ENCODE peak calls at places on chromosomes 6 and 20, in six cellular contexts. R is dorsolateral prefrontal cortex; K is transverse colon; G is H1; I is CD8-positive, alpha-beta memory T cell; X is body of pancreas. L is an unnamed sample.

GRCh38 chr6:32114853-32115252 is 5.7 kb upstream of the TNXB start:
- DNase-seq in K (no peak), X (no peak), R (no peak), I (no peak), G (no peak), L (no peak)

GRCh38 chr20:56417911-56418310 is 5.9 kb downstream of the CASS4 start:
- DNase-seq in R (no peak), K (no peak), I (no peak), G (no peak), X (no peak), L (no peak)

GRCh38 chr20:5508044-5508443 is 191.3 kb upstream of the PROKR2 start:
- DNase-seq in R (no peak), G (no peak), K (no peak), X (no peak), I (no peak), L (no peak)

GRCh38 chr20:34022154-34022842 is 28.6 kb downstream of the RALY start:
- DNase-seq in X (no peak), K (no peak), I (no peak), R (no peak), G (no peak), L (no peak)

GRCh38 chr6:170231496-170232185 is 59.2 kb downstream of the DLL1 start:
- DNase-seq in K (no peak), I (no peak), R (no peak), G (no peak), X (no peak), L (no peak)

GRCh38 chr6:149545754-149546471 is at the start of gene PPIL4:
- DNase-seq in R (peak; percentile 96), G (peak; percentile 98), I (peak; percentile 97), K (peak; percentile 97), X (peak; percentile 96), L (peak; percentile 51)

GRCh38 chr6:93964296-93964695 is 544.9 kb upstream of the EPHA7 start:
- DNase-seq in I (no peak), G (no peak), R (no peak), K (no peak), X (no peak), L (no peak)

GRCh38 chr20:61953037-61953788 is 112.5 kb downstream of the TAF4 start:
- DNase-seq in G (peak; percentile 37), X (no peak), R (peak; percentile 25), I (no peak), K (no peak), L (no peak)

GRCh38 chr6:32622545-32623401 is 14.4 kb upstream of the HLA-DQA1 start:
- DNase-seq in K (no peak), R (no peak), G (no peak), X (peak; percentile 51), I (peak; percentile 63), L (no peak)

GRCh38 chr6:18360188-18360587 is 27.0 kb upstream of the RNF144B start:
- DNase-seq in K (no peak), I (no peak), X (no peak), G (no peak), R (no peak), L (no peak)

GRCh38 chr6:39725632-39725997 is 407 bp upstream of the KIF6 start:
- DNase-seq in I (no peak), X (no peak), G (no peak), K (no peak), R (no peak), L (no peak)

GRCh38 chr6:155439376-155439775 is 16.3 kb downstream of the NOX3 start:
- DNase-seq in G (no peak), K (no peak), I (no peak), R (no peak), X (no peak), L (no peak)
- H3K27ac ChIP-seq in G (no peak overlapping the region), K (no peak overlapping the region), I (no peak overlapping the region), R (no peak overlapping the region), X (no peak overlapping the region), L (no peak overlapping the region)

GRCh38 chr6:141463237-141463977 is 669.3 kb upstream of the GJE1 start:
- DNase-seq in I (no peak), X (no peak), R (no peak), G (no peak), K (no peak), L (no peak)

GRCh38 chr6:141460743-141461484 is 671.8 kb upstream of the GJE1 start:
- DNase-seq in R (no peak), I (no peak), X (no peak), G (no peak), K (no peak), L (no peak)

GRCh38 chr6:141467881-141468280 is 664.8 kb upstream of the GJE1 start:
- DNase-seq in K (no peak), G (no peak), I (no peak), R (no peak), X (no peak), L (no peak)

GRCh38 chr6:141467041-141467440 is 665.7 kb upstream of the GJE1 start:
- DNase-seq in X (no peak), R (no peak), I (no peak), G (no peak), K (no peak), L (no peak)

DNA sequence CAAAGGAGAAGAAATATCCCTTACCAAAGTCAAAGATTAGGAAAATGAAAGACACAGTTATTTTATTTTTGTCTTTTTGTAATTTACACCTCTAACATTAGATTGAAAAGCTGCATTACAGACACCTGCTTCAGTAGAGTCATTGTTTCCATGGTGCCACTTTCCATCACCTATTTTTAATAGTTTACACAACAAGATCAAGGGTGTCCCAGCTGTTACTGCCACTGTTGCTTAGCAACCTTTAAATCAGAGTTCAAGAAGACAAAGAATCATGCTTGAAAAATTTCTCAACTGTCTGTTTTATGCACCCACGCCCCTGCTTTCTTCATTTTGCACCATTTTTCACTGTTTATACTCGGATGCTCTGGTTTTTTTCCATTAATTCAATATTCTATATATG is 668.2 kb upstream of the GJE1 start:
- DNase-seq in K (no peak), I (no peak), G (no peak), X (no peak), R (no peak), L (no peak)
- H3K27ac ChIP-seq in K (no peak overlapping the region), I (no peak overlapping the region), G (no peak overlapping the region), X (no peak overlapping the region), R (no peak overlapping the region), L (no peak overlapping the region)

DNA sequence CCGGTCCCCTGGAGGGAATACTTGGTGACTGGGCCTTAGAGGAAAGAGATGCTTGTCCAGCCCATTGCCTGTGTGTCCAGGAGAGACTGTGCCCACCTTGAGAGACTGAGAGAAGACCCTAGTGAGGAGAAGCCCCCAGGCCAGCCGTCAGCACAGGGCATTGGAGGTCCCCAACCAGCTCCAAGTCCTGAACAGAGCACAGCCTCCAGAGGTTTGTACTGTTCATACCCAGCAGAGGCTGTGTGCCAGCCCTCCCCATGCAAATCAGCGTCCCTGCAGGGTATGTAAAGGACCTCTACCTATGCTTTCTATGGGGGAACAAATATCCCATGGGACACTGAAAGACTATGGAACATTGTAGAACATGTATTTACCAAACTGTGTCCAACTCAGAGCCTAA is 8.4 kb downstream of the HLA-E start:
- DNase-seq in R (no peak), X (no peak), K (no peak), G (no peak), I (no peak), L (no peak)
- H3K27ac ChIP-seq in R (no peak overlapping the region), X (no peak overlapping the region), K (no peak overlapping the region), G (no peak overlapping the region), I (no peak overlapping the region), L (no peak overlapping the region)

GRCh38 chr6:27136978-27137814 is 110.3 kb upstream of the PRSS16 start:
- DNase-seq in K (no peak), I (no peak), G (no peak), R (no peak), X (no peak), L (no peak)
- H3K27ac ChIP-seq in K (no peak overlapping the region), I (peak overlapping the region; percentile 85), G (peak overlapping the region; percentile 40), R (no peak overlapping the region), X (no peak overlapping the region), L (no peak overlapping the region)

GRCh38 chr6:13470240-13471140 is 16.9 kb downstream of the GFOD1 start:
- DNase-seq in R (peak; percentile 65), X (no peak), G (no peak), I (no peak), K (no peak), L (peak; percentile 75)

GRCh38 chr6:13472099-13472498 is 15.3 kb downstream of the GFOD1 start:
- DNase-seq in R (no peak), X (no peak), G (no peak), I (no peak), K (no peak), L (no peak)

GRCh38 chr6:13468839-13469238 is 18.6 kb downstream of the GFOD1 start:
- DNase-seq in R (no peak), I (no peak), X (no peak), G (no peak), K (no peak), L (no peak)

GRCh38 chr6:13471184-13471583 is 16.2 kb downstream of the GFOD1 start:
- DNase-seq in R (no peak), I (no peak), G (no peak), X (no peak), K (no peak), L (no peak)

GRCh38 chr6:13469688-13470087 is 17.7 kb downstream of the GFOD1 start:
- DNase-seq in R (no peak), I (no peak), G (no peak), K (no peak), X (no peak), L (no peak)
- H3K27ac ChIP-seq in R (peak overlapping the region; percentile 85), I (no peak overlapping the region), G (no peak overlapping the region), K (no peak overlapping the region), X (no peak overlapping the region), L (peak overlapping the region; percentile 91)

GRCh38 chr20:9032758-9033157 is 36.1 kb upstream of the PLCB4 start:
- DNase-seq in G (no peak), X (no peak), R (no peak), I (no peak), K (no peak), L (no peak)
- H3K27ac ChIP-seq in G (no peak overlapping the region), X (no peak overlapping the region), R (no peak overlapping the region), I (no peak overlapping the region), K (no peak overlapping the region), L (no peak overlapping the region)

DNA sequence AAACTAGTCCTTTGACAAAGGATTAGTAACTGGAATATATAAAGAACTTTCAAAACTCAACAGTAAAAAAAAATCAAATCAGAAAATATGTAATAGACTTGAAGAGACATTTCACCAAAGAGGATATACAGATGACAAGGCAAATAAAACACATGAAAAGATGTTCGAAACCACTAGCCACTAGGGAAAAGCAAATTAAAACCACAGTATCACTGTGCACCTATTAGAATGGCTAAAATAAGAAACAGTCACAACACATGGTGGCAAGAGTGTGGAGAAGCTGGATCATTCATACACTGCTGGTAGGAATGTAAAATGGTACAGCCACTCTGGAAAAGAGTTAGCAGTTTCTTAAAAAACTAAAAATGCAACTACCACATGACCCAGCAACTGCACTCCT is 14.9 kb downstream of the ZBTB2 start:
- DNase-seq in K (no peak), R (no peak), G (no peak), I (no peak), X (no peak), L (no peak)
- H3K27ac ChIP-seq in K (no peak overlapping the region), R (no peak overlapping the region), G (no peak overlapping the region), I (no peak overlapping the region), X (no peak overlapping the region), L (no peak overlapping the region)

L was measured in caudate nucleus.